ENCODE peak calls at places on chromosomes 6 and 20, in four cellular contexts. One of them, this sample, is unnamed.

GRCh38 chr6:33663028-33663427 is 41.9 kb downstream of the ITPR3 start:
- DNase-seq in psoas muscle: no peak
- DNase-seq in brain microvascular endothelial cell: no peak
- DNase-seq in pancreas: no peak
- DNase-seq in this sample: no peak

GRCh38 chr6:35059606-35060355 is 81.4 kb downstream of the TCP11 start:
- DNase-seq in psoas muscle: no peak
- DNase-seq in brain microvascular endothelial cell: no peak
- DNase-seq in pancreas: no peak
- DNase-seq in this sample: no peak

GRCh38 chr20:51042657-51043247 is 19.8 kb upstream of the KCNG1 start:
- DNase-seq in psoas muscle: no peak
- DNase-seq in brain microvascular endothelial cell: no peak
- DNase-seq in pancreas: no peak
- DNase-seq in this sample: no peak

GRCh38 chr6:160534050-160534696 is 129.9 kb downstream of the LPA start:
- DNase-seq in psoas muscle: peak
- DNase-seq in brain microvascular endothelial cell: peak
- DNase-seq in pancreas: peak
- DNase-seq in this sample: peak

GRCh38 chr20:47461120-47461685 is 40.5 kb upstream of the NCOA3 start:
- DNase-seq in psoas muscle: no peak
- DNase-seq in brain microvascular endothelial cell: no peak
- DNase-seq in pancreas: no peak
- DNase-seq in this sample: no peak

GRCh38 chr6:30600576-30600975 is 16.5 kb downstream of the PPP1R10 start:
- DNase-seq in psoas muscle: no peak
- DNase-seq in brain microvascular endothelial cell: no peak
- DNase-seq in pancreas: no peak
- DNase-seq in this sample: no peak

GRCh38 chr20:24465730-24466129 is 3.7 kb upstream of the SYNDIG1 start:
- DNase-seq in psoas muscle: no peak
- DNase-seq in brain microvascular endothelial cell: no peak
- DNase-seq in pancreas: no peak
- DNase-seq in this sample: peak

GRCh38 chr6:45613678-45614077 is 235.9 kb upstream of the SUPT3H start:
- DNase-seq in psoas muscle: peak
- DNase-seq in brain microvascular endothelial cell: peak
- DNase-seq in pancreas: no peak
- DNase-seq in this sample: no peak

GRCh38 chr6:16730720-16731502 is 30.3 kb downstream of the ATXN1 start:
- DNase-seq in psoas muscle: no peak
- DNase-seq in brain microvascular endothelial cell: no peak
- DNase-seq in pancreas: no peak
- DNase-seq in this sample: no peak

GRCh38 chr6:111944541-111944940 is 71.3 kb upstream of the FYN start:
- DNase-seq in psoas muscle: no peak
- DNase-seq in brain microvascular endothelial cell: no peak
- DNase-seq in pancreas: no peak
- DNase-seq in this sample: peak

GRCh38 chr6:4936681-4937041 is 67.2 kb downstream of the RPP40 start:
- DNase-seq in psoas muscle: no peak
- DNase-seq in brain microvascular endothelial cell: peak
- DNase-seq in pancreas: no peak
- DNase-seq in this sample: peak

GRCh38 chr6:44897286-44897685 is 430.8 kb upstream of the RUNX2 start:
- DNase-seq in psoas muscle: no peak
- DNase-seq in brain microvascular endothelial cell: no peak
- DNase-seq in pancreas: no peak
- DNase-seq in this sample: no peak

GRCh38 chr6:101393291-101394251 is at the start of gene GRIK2:
- DNase-seq in psoas muscle: no peak
- DNase-seq in brain microvascular endothelial cell: peak
- DNase-seq in pancreas: peak
- DNase-seq in this sample: no peak

GRCh38 chr20:44714701-44715494 is at the start of gene CCN5:
- DNase-seq in psoas muscle: peak
- DNase-seq in brain microvascular endothelial cell: peak
- DNase-seq in pancreas: peak
- DNase-seq in this sample: peak

GRCh38 chr6:113364781-113365545 is 492.2 kb upstream of the MARCKS start:
- DNase-seq in psoas muscle: no peak
- DNase-seq in brain microvascular endothelial cell: peak
- DNase-seq in pancreas: no peak
- DNase-seq in this sample: peak

GRCh38 chr6:1596088-1596852 is 13.4 kb upstream of the FOXC1 start:
- DNase-seq in psoas muscle: peak
- DNase-seq in brain microvascular endothelial cell: no peak
- DNase-seq in pancreas: peak
- DNase-seq in this sample: peak

GRCh38 chr20:46087161-46087560 is 2.6 kb downstream of the NCOA5 start:
- DNase-seq in psoas muscle: no peak
- DNase-seq in brain microvascular endothelial cell: no peak
- DNase-seq in pancreas: no peak
- DNase-seq in this sample: peak

This sample was measured in fibroblast of lung.